ENCODE peak calls at places on chromosomes 7 and 10, in nine cellular contexts. O is upper lobe of right lung; Q is NT2/D1; B is colonic mucosa; E is stomach; Z is psoas muscle; L is HepG2; S is CD8-positive, alpha-beta T cell; R is esophagus squamous epithelium. D is an unnamed sample.

GRCh38 chr10:62479523-62479922 is 105.4 kb downstream of the ZNF365 start:
- DNase-seq in O (no peak), R (no peak), E (no peak), Z (no peak), B (no peak), Q (no peak), L (no peak), S (no peak), D (no peak)

GRCh38 chr10:12465385-12466136 is 116.2 kb downstream of the CAMK1D start:
- DNase-seq in O (no peak), R (no peak), L (no peak), B (no peak), Q (no peak), Z (no peak), S (no peak), E (no peak), D (no peak)

GRCh38 chr7:87853237-87853864 is 22.8 kb downstream of the SLC25A40 start:
- DNase-seq in R (no peak), B (no peak), Q (no peak), Z (no peak), S (no peak), E (no peak), O (no peak), L (no peak), D (no peak)

GRCh38 chr7:157613575-157614322 is 276.9 kb downstream of the DNAJB6 start:
- DNase-seq in L (no peak), S (no peak), Q (no peak), Z (no peak), E (no peak), B (no peak), O (no peak), R (no peak), D (no peak)

GRCh38 chr10:3472705-3473078 is 300.1 kb upstream of the PITRM1 start:
- DNase-seq in O (no peak), E (no peak), L (no peak), Q (no peak), B (no peak), Z (no peak), S (no peak), R (no peak), D (no peak)

GRCh38 chr7:108080094-108080656 is 50.0 kb downstream of the LAMB4 start:
- DNase-seq in R (no peak), Z (no peak), O (no peak), S (no peak), Q (no peak), L (no peak), E (no peak), B (no peak), D (no peak)

GRCh38 chr10:84427903-84428650 is 99.7 kb downstream of the CCSER2 start:
- DNase-seq in Z (no peak), Q (no peak), O (no peak), R (no peak), L (peak; percentile 15), E (peak; percentile 34), S (no peak), B (no peak), D (no peak)

GRCh38 chr10:1778570-1778969 is 41.2 kb upstream of the ADARB2 start:
- DNase-seq in O (no peak), R (no peak), Q (no peak), E (no peak), L (no peak), Z (no peak), S (no peak), B (no peak), D (no peak)

GRCh38 chr10:72314263-72314662 is 40.5 kb downstream of the DNAJB12 start:
- DNase-seq in O (no peak), L (no peak), R (no peak), Q (no peak), B (no peak), Z (no peak), S (no peak), E (no peak), D (no peak)

GRCh38 chr10:72311667-72312066 is 37.9 kb downstream of the DDIT4 start:
- DNase-seq in S (no peak), B (no peak), E (no peak), L (no peak), Z (no peak), O (no peak), Q (no peak), R (no peak), D (no peak)

GRCh38 chr10:72315054-72315453 is 39.7 kb downstream of the DNAJB12 start:
- DNase-seq in L (no peak), Z (no peak), Q (no peak), B (peak; percentile 46), R (no peak), S (no peak), O (no peak), E (no peak), D (no peak)

GRCh38 chr10:72310636-72311035 is 36.9 kb downstream of the DDIT4 start:
- DNase-seq in L (no peak), R (no peak), E (no peak), B (no peak), Q (no peak), S (no peak), O (no peak), Z (no peak), D (no peak)

DNA sequence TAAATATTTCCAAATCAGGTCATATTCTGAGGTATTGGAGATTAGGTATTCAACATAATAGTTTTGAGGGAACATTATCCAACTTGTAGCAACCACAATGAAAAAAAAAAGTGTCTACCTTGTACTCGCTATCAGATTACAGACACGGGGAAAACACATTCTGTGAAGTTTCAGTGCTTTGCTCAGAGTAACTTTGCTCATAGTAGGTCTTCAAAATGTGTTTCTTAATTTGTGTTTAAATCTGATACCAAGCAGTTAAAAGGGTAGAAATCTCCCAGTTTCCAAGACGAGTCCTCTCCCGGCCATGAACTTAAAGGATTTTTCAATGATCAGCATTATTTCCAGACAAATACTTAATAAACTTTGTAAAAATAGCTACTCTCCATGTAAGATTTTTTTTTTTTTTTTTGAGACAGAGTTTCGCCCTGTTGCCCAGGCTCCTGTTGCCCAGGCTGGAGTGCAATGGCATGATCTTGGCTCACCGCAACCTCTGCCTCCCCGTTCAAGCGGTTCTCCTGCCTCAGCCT is 39.2 kb downstream of the DDIT4 start:
- DNase-seq in L (no peak), R (no peak), B (no peak), Q (no peak), O (no peak), Z (no peak), E (no peak), S (no peak), D (no peak)
- H3K4me1 ChIP-seq in L (peaks cover 78% of the 10 kb centered on the region), R (peaks cover 48% of the 10 kb centered on the region), B (peaks cover 36% of the 10 kb centered on the region), Q (peaks cover 11% of the 10 kb centered on the region), O (peaks cover 67% of the 10 kb centered on the region), Z (peaks cover 62% of the 10 kb centered on the region), E (peaks cover 56% of the 10 kb centered on the region), S (peaks cover 71% of the 10 kb centered on the region), D (peaks cover 44% of the 10 kb centered on the region)

GRCh38 chr7:14891289-14891688 is 11.3 kb downstream of the DGKB start:
- DNase-seq in Z (no peak), L (no peak), Q (no peak), R (no peak), E (no peak), S (no peak), O (no peak), B (no peak), D (no peak)

GRCh38 chr7:14896461-14896860 is 6.1 kb downstream of the DGKB start:
- DNase-seq in R (no peak), B (no peak), O (no peak), L (no peak), E (no peak), Q (no peak), S (no peak), Z (no peak), D (no peak)

GRCh38 chr7:14899065-14899464 is 3.5 kb downstream of the DGKB start:
- DNase-seq in R (no peak), Z (no peak), L (no peak), E (no peak), O (no peak), Q (no peak), B (no peak), S (no peak), D (no peak)

GRCh38 chr7:14892961-14893360 is 9.6 kb downstream of the DGKB start:
- DNase-seq in Z (no peak), R (no peak), Q (no peak), L (no peak), S (no peak), B (no peak), O (no peak), E (no peak), D (no peak)

DNA sequence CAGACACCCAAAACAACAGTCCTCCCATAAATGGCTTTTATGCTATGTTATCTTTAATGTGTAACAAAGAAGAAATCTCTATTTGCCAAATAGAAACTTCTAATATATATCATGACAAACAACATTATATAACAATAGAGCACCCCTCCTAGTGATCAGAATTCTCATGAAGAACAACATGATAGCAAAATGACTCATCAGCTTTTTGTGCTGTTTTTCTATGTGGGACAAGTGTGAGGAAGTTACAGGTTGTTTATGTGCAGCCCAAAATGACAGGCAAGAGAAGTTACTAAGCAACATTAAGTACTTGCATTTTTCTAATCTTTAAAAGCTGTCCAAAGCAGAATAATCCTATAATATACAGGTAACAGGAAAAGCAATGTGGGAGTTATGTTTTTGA is 7.7 kb downstream of the DGKB start:
- DNase-seq in S (no peak), Z (no peak), L (no peak), B (no peak), E (no peak), Q (no peak), R (no peak), O (no peak), D (no peak)
- H3K4me1 ChIP-seq in S (no peaks in the 10 kb centered on the region), Z (no peaks in the 10 kb centered on the region), L (no peaks in the 10 kb centered on the region), B (no peaks in the 10 kb centered on the region), E (no peaks in the 10 kb centered on the region), Q (no peaks in the 10 kb centered on the region), R (no peaks in the 10 kb centered on the region), O (no peaks in the 10 kb centered on the region), D (no peaks in the 10 kb centered on the region)

GRCh38 chr10:129954916-129955315 is 9.2 kb downstream of the EBF3 start:
- DNase-seq in Z (no peak), S (no peak), O (no peak), Q (no peak), R (no peak), E (no peak), L (no peak), B (no peak), D (no peak)
- H3K4me1 ChIP-seq in Z (peaks cover 70% of the 10 kb centered on the region), S (peaks cover 6% of the 10 kb centered on the region), O (no peaks in the 10 kb centered on the region), Q (no peaks in the 10 kb centered on the region), R (peaks cover 16% of the 10 kb centered on the region), E (peaks cover 13% of the 10 kb centered on the region), L (peaks cover 13% of the 10 kb centered on the region), B (no peaks in the 10 kb centered on the region), D (peaks cover 4% of the 10 kb centered on the region)

GRCh38 chr10:16192337-16192736 is 244.5 kb upstream of the PTER start:
- DNase-seq in E (peak; percentile 33), L (no peak), O (no peak), Z (no peak), Q (no peak), R (no peak), B (no peak), S (no peak), D (no peak)

GRCh38 chr10:16195894-16196293 is 240.9 kb upstream of the PTER start:
- DNase-seq in L (no peak), Z (no peak), R (no peak), S (no peak), Q (peak; percentile 57), O (no peak), B (no peak), E (no peak), D (no peak)

GRCh38 chr10:16193241-16193640 is 243.6 kb upstream of the PTER start:
- DNase-seq in Z (no peak), E (no peak), R (no peak), Q (no peak), O (no peak), B (no peak), S (no peak), L (no peak), D (no peak)

DNA sequence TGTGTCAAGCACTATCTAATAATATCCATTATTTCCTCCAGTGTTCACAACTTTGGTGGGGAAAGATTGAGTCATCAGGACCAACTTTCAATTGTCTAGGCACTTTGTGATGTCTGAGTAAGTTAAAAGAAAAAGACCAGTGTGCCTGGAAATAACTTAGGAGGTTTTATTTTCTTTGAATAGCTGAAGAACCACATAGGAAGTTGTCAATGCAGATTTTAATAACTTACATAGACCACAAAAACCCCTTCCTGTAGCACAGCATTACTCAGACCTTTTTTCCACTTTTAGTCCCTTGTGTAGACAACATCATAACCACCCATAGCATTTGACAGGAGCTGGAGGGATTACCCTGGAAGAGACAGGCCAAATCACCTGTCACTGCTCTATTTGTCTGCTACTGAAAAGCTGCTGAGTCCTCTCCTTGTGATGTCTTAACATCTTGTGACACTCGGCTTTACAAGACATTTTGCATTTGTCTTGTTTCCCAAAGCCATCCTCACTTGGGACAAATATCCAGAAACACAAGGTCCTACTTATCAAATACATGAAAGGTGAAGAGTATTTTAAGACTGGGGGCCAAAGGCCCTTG is 241.5 kb upstream of the PTER start:
- DNase-seq in B (no peak), R (no peak), S (no peak), Z (no peak), L (no peak), E (no peak), Q (no peak), O (no peak), D (no peak)
- H3K4me1 ChIP-seq in B (no peaks in the 10 kb centered on the region), R (no peaks in the 10 kb centered on the region), S (no peaks in the 10 kb centered on the region), Z (no peaks in the 10 kb centered on the region), L (no peaks in the 10 kb centered on the region), E (no peaks in the 10 kb centered on the region), Q (no peaks in the 10 kb centered on the region), O (no peaks in the 10 kb centered on the region), D (no peaks in the 10 kb centered on the region)

D was measured in effector memory CD4-positive, alpha-beta T cell.